ENCODE peak calls at places on chromosome 21, in eight cellular contexts. P is K562, F is HCT116, N is HepG2, M is endothelial cell of umbilical vein, J is SK-N-SH, Z is H1, E is GM12878. T is an unnamed sample.
A peak's percentile ranks its signal among the peaks of the same experiment; 100 is the strongest.

GRCh38 chr21:14991957-14992356 is 72.8 kb downstream of the NRIP1 start:
- DNase-seq in P (no peak), F (no peak), N (no peak), M (peak; percentile 46), J (no peak), Z (no peak), E (no peak), T (no peak)

GRCh38 chr21:36773111-36773510 is 74.2 kb downstream of the SIM2 start:
- DNase-seq in P (no peak), F (no peak), N (peak; percentile 55), M (peak; percentile 26), J (no peak), Z (no peak), E (no peak), T (no peak)

GRCh38 chr21:29342394-29342957 is 43.8 kb downstream of the BACH1 start:
- DNase-seq in P (no peak), F (no peak), N (no peak), M (peak; percentile 91), J (peak; percentile 14), Z (no peak), E (peak; percentile 32), T (no peak)

GRCh38 chr21:36325373-36326010 is 5.5 kb downstream of the MORC3 start:
- DNase-seq in P (no peak), F (no peak), N (peak; percentile 42), M (no peak), J (no peak), Z (no peak), E (no peak), T (no peak)

GRCh38 chr21:17858764-17859163 is 39.6 kb upstream of the C21orf91 start:
- DNase-seq in P (no peak), F (no peak), N (no peak), M (no peak), J (no peak), Z (no peak), E (no peak), T (no peak)

GRCh38 chr21:15164678-15165303 is 100.0 kb upstream of the NRIP1 start:
- DNase-seq in P (no peak), F (no peak), N (peak; percentile 49), M (no peak), J (no peak), Z (no peak), E (no peak), T (no peak)

GRCh38 chr21:40200962-40201361 is 333.7 kb downstream of the PCP4 start:
- DNase-seq in P (no peak), F (no peak), N (no peak), M (no peak), J (no peak), Z (no peak), E (no peak), T (no peak)

GRCh38 chr21:23217597-23217996 is 2219.4 kb downstream of the NCAM2 start:
- DNase-seq in P (no peak), F (no peak), N (no peak), M (peak; percentile 42), J (no peak), Z (no peak), E (no peak), T (no peak)

GRCh38 chr21:8993284-8993942 is 1528.0 kb upstream of the TPTE start:
- DNase-seq in P (peak; percentile 16), F (no peak), N (peak; percentile 92), M (no peak), J (no peak), Z (no peak), E (no peak), T (no peak)

GRCh38 chr21:36125513-36126121 is 9.3 kb upstream of the CBR3 start:
- DNase-seq in P (peak; percentile 70), F (no peak), N (peak; percentile 32), M (peak; percentile 58), J (peak; percentile 60), Z (no peak), E (no peak), T (no peak)

GRCh38 chr21:14876464-14876863 is 188.3 kb downstream of the NRIP1 start:
- DNase-seq in P (no peak), F (no peak), N (no peak), M (no peak), J (no peak), Z (no peak), E (no peak), T (no peak)

GRCh38 chr21:16159213-16159970 is 429.6 kb downstream of the USP25 start:
- DNase-seq in P (no peak), F (no peak), N (no peak), M (no peak), J (no peak), Z (no peak), E (no peak), T (no peak)

GRCh38 chr21:40706161-40706560 is 140.8 kb downstream of the DSCAM start:
- DNase-seq in P (no peak), F (no peak), N (no peak), M (no peak), J (no peak), Z (no peak), E (no peak), T (no peak)

GRCh38 chr21:37245151-37245550 is 22.0 kb downstream of the VPS26C start:
- DNase-seq in P (no peak), F (no peak), N (no peak), M (no peak), J (no peak), Z (no peak), E (no peak), T (no peak)

GRCh38 chr21:26490771-26491170 is 82.3 kb downstream of the CYYR1 start:
- DNase-seq in P (no peak), F (no peak), N (no peak), M (no peak), J (no peak), Z (no peak), E (no peak), T (no peak)

GRCh38 chr21:34204481-34205439 is 131.4 kb downstream of the MRPS6 start:
- DNase-seq in P (no peak), F (no peak), N (no peak), M (no peak), J (peak; percentile 57), Z (no peak), E (no peak), T (no peak)

GRCh38 chr21:34201441-34201838 is 128.1 kb downstream of the MRPS6 start:
- DNase-seq in P (no peak), F (no peak), N (no peak), M (no peak), J (no peak), Z (no peak), E (no peak), T (no peak)

GRCh38 chr21:34201001-34201400 is 127.6 kb downstream of the MRPS6 start:
- DNase-seq in P (no peak), F (no peak), N (no peak), M (no peak), J (no peak), Z (no peak), E (no peak), T (no peak)

GRCh38 chr21:34204021-34204420 is 130.6 kb downstream of the MRPS6 start:
- DNase-seq in P (no peak), F (no peak), N (no peak), M (no peak), J (no peak), Z (no peak), E (no peak), T (no peak)

DNA sequence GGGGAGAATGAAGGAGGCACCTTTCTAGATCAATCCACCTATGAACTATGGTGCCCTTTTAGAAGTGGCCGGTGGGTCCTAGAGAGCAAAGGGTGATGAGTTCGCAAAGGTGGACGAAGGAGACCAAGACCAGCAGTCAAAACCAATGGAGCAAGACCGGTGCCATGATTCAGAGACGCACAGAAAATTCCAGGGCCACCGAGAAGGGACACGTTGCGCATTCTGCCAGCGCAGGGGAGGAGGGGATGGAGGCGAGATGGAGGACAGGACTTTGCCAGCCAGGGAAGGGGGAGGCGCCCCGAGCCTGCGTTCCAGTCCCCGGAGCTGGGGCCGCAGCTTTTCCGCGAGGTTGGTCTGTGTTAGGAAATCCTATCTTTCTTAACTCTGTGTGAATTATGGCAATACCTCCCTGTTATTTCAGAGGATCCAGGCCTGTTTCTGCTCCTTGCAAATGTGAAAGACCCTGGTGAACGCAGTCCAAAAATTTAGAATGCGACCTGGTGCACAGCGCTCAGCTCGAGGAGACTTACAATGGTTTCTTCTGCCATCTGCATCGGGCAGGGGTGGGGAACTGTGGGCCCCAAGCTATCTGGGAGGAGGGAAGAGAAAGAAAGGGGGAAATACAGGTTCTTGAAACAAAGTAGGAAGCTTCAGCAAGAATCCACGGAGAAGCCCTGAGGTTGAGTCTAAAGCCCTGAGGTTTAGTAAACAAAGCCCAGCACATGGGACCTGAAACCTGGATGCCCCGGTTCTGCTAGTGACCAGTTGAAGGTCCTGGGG is 129.4 kb downstream of the MRPS6 start:
- DNase-seq in P (no peak), F (peak; percentile 3), N (no peak), M (no peak), J (peak; percentile 55), Z (no peak), E (no peak), T (no peak)
- H3K9ac ChIP-seq in P (peak overlapping the region; percentile 82), F (peak overlapping the region; percentile 48), N (peak overlapping the region; percentile 65), M (no peak overlapping the region), J (no peak overlapping the region), Z (peak overlapping the region; percentile 55), E (no peak overlapping the region), T (no peak overlapping the region)

DNA sequence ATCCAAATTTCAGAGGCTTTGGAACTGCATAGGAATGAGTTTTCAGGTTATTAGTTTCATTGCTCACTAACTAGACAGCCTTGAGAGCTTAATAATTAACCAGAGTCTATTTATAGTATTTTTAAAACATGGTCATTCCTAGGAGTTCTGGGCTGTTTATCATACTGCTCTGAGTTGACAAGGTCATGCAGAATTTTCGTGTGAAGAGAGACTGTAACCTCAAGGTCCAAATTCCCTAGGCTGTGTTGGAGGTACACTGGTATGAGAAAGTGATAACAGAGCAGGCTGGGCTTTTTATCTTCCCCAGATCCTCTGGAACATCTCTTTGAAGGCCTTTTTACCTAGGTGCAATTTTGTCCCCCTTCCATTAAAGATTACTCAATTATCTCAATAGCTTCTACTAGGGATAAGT is 736.3 kb downstream of the LTN1 start:
- DNase-seq in P (no peak), F (no peak), N (peak; percentile 94), M (no peak), J (peak; percentile 26), Z (no peak), E (no peak), T (no peak)
- TF ChIP-seq POLR2AphosphoS5 in P (no peak), F (no peak), N (no peak), M (no peak), J (no peak), Z (no peak), E (no peak), T (no peak)

DNA sequence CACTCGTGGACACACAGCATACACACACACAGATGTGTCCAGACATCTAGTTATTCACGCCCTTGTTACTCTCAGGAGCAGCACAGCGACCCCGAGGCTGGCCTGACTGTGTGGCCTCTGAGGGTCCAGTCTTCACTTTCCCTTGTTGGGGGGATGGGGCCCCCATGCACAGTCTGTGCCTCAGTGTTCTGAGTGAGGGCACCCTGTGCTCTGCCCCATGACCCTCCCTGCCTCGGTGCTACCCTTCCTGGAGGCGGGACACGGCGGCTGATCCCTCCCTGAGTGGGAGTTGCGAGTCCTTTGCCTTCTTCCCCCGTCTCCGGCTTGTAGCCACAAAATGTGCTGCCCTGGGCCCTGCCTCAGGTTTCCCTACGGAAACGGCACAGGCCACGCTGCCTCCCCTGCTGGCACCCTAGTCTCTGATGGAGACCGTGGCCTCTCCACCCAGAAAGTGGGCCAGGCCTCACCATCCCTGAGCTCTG is 8.6 kb downstream of the CSTB start:
- DNase-seq in P (no peak), F (no peak), N (no peak), M (no peak), J (no peak), Z (no peak), E (no peak), T (no peak)
- H3K9ac ChIP-seq in P (peak overlapping the region; percentile 87), F (peak overlapping the region; percentile 70), N (no peak overlapping the region), M (no peak overlapping the region), J (no peak overlapping the region), Z (no peak overlapping the region), E (no peak overlapping the region), T (no peak overlapping the region)

GRCh38 chr21:39003982-39004775 is 179.1 kb downstream of the PSMG1 start:
- DNase-seq in P (no peak), F (no peak), N (no peak), M (peak; percentile 74), J (no peak), Z (no peak), E (no peak), T (no peak)
- TF ChIP-seq POLR2AphosphoS5 in P (no peak), F (no peak), N (no peak), M (peak; percentile 12), J (no peak), Z (no peak), E (no peak), T (no peak)